ENCODE peak calls at places on chromosomes 16 and 17, in nine cellular contexts. One of them, this sample, is unnamed.

GRCh38 chr17:34006126-34006525 is 249.0 kb upstream of the CCL2 start:
- DNase-seq in fibroblast of the aortic adventitia: no peak
- DNase-seq in upper lobe of right lung: no peak
- DNase-seq in bronchial epithelial cell: no peak
- DNase-seq in left ventricle myocardium inferior: no peak
- DNase-seq in AG10803: no peak
- DNase-seq in cardiac fibroblast: no peak
- DNase-seq in B cell: no peak
- DNase-seq in endothelial cell of umbilical vein: no peak
- DNase-seq in this sample: no peak

GRCh38 chr17:53470626-53471025 is 352.1 kb upstream of the KIF2B start:
- DNase-seq in fibroblast of the aortic adventitia: no peak
- DNase-seq in upper lobe of right lung: no peak
- DNase-seq in bronchial epithelial cell: no peak
- DNase-seq in left ventricle myocardium inferior: no peak
- DNase-seq in AG10803: no peak
- DNase-seq in cardiac fibroblast: no peak
- DNase-seq in B cell: no peak
- DNase-seq in endothelial cell of umbilical vein: no peak
- DNase-seq in this sample: no peak

GRCh38 chr17:49968380-49969133 is 433 bp upstream of the DLX4 start:
- DNase-seq in fibroblast of the aortic adventitia: peak
- DNase-seq in upper lobe of right lung: peak
- DNase-seq in bronchial epithelial cell: peak
- DNase-seq in left ventricle myocardium inferior: peak
- DNase-seq in AG10803: peak
- DNase-seq in cardiac fibroblast: peak
- DNase-seq in B cell: peak
- DNase-seq in endothelial cell of umbilical vein: peak
- DNase-seq in this sample: peak

GRCh38 chr17:65022137-65022536 is 34.4 kb downstream of the GNA13 start:
- DNase-seq in fibroblast of the aortic adventitia: no peak
- DNase-seq in upper lobe of right lung: no peak
- DNase-seq in bronchial epithelial cell: no peak
- DNase-seq in left ventricle myocardium inferior: no peak
- DNase-seq in AG10803: no peak
- DNase-seq in cardiac fibroblast: no peak
- DNase-seq in B cell: no peak
- DNase-seq in endothelial cell of umbilical vein: no peak
- DNase-seq in this sample: no peak

GRCh38 chr16:15708096-15708495 is 58.1 kb downstream of the NDE1 start:
- DNase-seq in fibroblast of the aortic adventitia: no peak
- DNase-seq in upper lobe of right lung: no peak
- DNase-seq in bronchial epithelial cell: no peak
- DNase-seq in left ventricle myocardium inferior: no peak
- DNase-seq in AG10803: no peak
- DNase-seq in cardiac fibroblast: peak
- DNase-seq in B cell: no peak
- DNase-seq in endothelial cell of umbilical vein: peak
- DNase-seq in this sample: peak

GRCh38 chr16:84292032-84292431 is 2.6 kb upstream of the WFDC1 start:
- DNase-seq in fibroblast of the aortic adventitia: no peak
- DNase-seq in upper lobe of right lung: no peak
- DNase-seq in bronchial epithelial cell: no peak
- DNase-seq in left ventricle myocardium inferior: no peak
- DNase-seq in AG10803: no peak
- DNase-seq in cardiac fibroblast: no peak
- DNase-seq in B cell: no peak
- DNase-seq in endothelial cell of umbilical vein: no peak
- DNase-seq in this sample: peak

GRCh38 chr16:50354629-50355456 is 13.9 kb downstream of the BRD7 start:
- DNase-seq in fibroblast of the aortic adventitia: peak
- DNase-seq in upper lobe of right lung: no peak
- DNase-seq in bronchial epithelial cell: peak
- DNase-seq in left ventricle myocardium inferior: no peak
- DNase-seq in AG10803: no peak
- DNase-seq in cardiac fibroblast: peak
- DNase-seq in B cell: no peak
- DNase-seq in endothelial cell of umbilical vein: peak
- DNase-seq in this sample: peak

GRCh38 chr16:72129976-72130656 is 36.5 kb downstream of the DHX38 start:
- DNase-seq in fibroblast of the aortic adventitia: no peak
- DNase-seq in upper lobe of right lung: peak
- DNase-seq in bronchial epithelial cell: no peak
- DNase-seq in left ventricle myocardium inferior: no peak
- DNase-seq in AG10803: no peak
- DNase-seq in cardiac fibroblast: no peak
- DNase-seq in B cell: no peak
- DNase-seq in endothelial cell of umbilical vein: no peak
- DNase-seq in this sample: no peak

GRCh38 chr16:50272687-50273381 is 6.5 kb downstream of the ADCY7 start:
- DNase-seq in fibroblast of the aortic adventitia: no peak
- DNase-seq in upper lobe of right lung: no peak
- DNase-seq in bronchial epithelial cell: no peak
- DNase-seq in left ventricle myocardium inferior: no peak
- DNase-seq in AG10803: no peak
- DNase-seq in cardiac fibroblast: no peak
- DNase-seq in B cell: no peak
- DNase-seq in endothelial cell of umbilical vein: no peak
- DNase-seq in this sample: no peak

GRCh38 chr16:23182675-23183485 is at the start of gene SCNN1G:
- DNase-seq in fibroblast of the aortic adventitia: no peak
- DNase-seq in upper lobe of right lung: peak
- DNase-seq in bronchial epithelial cell: no peak
- DNase-seq in left ventricle myocardium inferior: peak
- DNase-seq in AG10803: no peak
- DNase-seq in cardiac fibroblast: no peak
- DNase-seq in B cell: no peak
- DNase-seq in endothelial cell of umbilical vein: no peak
- DNase-seq in this sample: no peak

GRCh38 chr16:55568151-55568693 is 1.7 kb downstream of the CAPNS2 start:
- DNase-seq in fibroblast of the aortic adventitia: no peak
- DNase-seq in upper lobe of right lung: no peak
- DNase-seq in bronchial epithelial cell: peak
- DNase-seq in left ventricle myocardium inferior: no peak
- DNase-seq in AG10803: no peak
- DNase-seq in cardiac fibroblast: no peak
- DNase-seq in B cell: no peak
- DNase-seq in endothelial cell of umbilical vein: no peak
- DNase-seq in this sample: no peak

GRCh38 chr16:57409065-57409464 is 4.5 kb downstream of the CCL17 start:
- DNase-seq in fibroblast of the aortic adventitia: no peak
- DNase-seq in upper lobe of right lung: no peak
- DNase-seq in bronchial epithelial cell: no peak
- DNase-seq in left ventricle myocardium inferior: no peak
- DNase-seq in AG10803: no peak
- DNase-seq in cardiac fibroblast: no peak
- DNase-seq in B cell: no peak
- DNase-seq in endothelial cell of umbilical vein: peak
- DNase-seq in this sample: no peak

GRCh38 chr17:68204736-68205135 is 43.1 kb upstream of the AMZ2 start:
- DNase-seq in fibroblast of the aortic adventitia: no peak
- DNase-seq in upper lobe of right lung: peak
- DNase-seq in bronchial epithelial cell: no peak
- DNase-seq in left ventricle myocardium inferior: peak
- DNase-seq in AG10803: no peak
- DNase-seq in cardiac fibroblast: no peak
- DNase-seq in B cell: no peak
- DNase-seq in endothelial cell of umbilical vein: no peak
- DNase-seq in this sample: no peak

GRCh38 chr16:81946206-81946605 is 65.1 kb downstream of the SDR42E1 start:
- DNase-seq in fibroblast of the aortic adventitia: peak
- DNase-seq in upper lobe of right lung: no peak
- DNase-seq in bronchial epithelial cell: no peak
- DNase-seq in left ventricle myocardium inferior: no peak
- DNase-seq in AG10803: peak
- DNase-seq in cardiac fibroblast: no peak
- DNase-seq in B cell: no peak
- DNase-seq in endothelial cell of umbilical vein: no peak
- DNase-seq in this sample: peak

GRCh38 chr17:77606865-77607210 is 351.7 kb upstream of the TNRC6C start:
- DNase-seq in fibroblast of the aortic adventitia: no peak
- DNase-seq in upper lobe of right lung: no peak
- DNase-seq in bronchial epithelial cell: no peak
- DNase-seq in left ventricle myocardium inferior: no peak
- DNase-seq in AG10803: no peak
- DNase-seq in cardiac fibroblast: no peak
- DNase-seq in B cell: no peak
- DNase-seq in endothelial cell of umbilical vein: no peak
- DNase-seq in this sample: no peak
- TF ChIP-seq CTCF in fibroblast of the aortic adventitia: no peak
- TF ChIP-seq CTCF in upper lobe of right lung: peak
- TF ChIP-seq CTCF in bronchial epithelial cell: no peak
- TF ChIP-seq CTCF in left ventricle myocardium inferior: peak
- TF ChIP-seq CTCF in AG10803: peak
- TF ChIP-seq CTCF in cardiac fibroblast: no peak
- TF ChIP-seq CTCF in B cell: no peak
- TF ChIP-seq CTCF in endothelial cell of umbilical vein: peak
- TF ChIP-seq CTCF in this sample: no peak

DNA sequence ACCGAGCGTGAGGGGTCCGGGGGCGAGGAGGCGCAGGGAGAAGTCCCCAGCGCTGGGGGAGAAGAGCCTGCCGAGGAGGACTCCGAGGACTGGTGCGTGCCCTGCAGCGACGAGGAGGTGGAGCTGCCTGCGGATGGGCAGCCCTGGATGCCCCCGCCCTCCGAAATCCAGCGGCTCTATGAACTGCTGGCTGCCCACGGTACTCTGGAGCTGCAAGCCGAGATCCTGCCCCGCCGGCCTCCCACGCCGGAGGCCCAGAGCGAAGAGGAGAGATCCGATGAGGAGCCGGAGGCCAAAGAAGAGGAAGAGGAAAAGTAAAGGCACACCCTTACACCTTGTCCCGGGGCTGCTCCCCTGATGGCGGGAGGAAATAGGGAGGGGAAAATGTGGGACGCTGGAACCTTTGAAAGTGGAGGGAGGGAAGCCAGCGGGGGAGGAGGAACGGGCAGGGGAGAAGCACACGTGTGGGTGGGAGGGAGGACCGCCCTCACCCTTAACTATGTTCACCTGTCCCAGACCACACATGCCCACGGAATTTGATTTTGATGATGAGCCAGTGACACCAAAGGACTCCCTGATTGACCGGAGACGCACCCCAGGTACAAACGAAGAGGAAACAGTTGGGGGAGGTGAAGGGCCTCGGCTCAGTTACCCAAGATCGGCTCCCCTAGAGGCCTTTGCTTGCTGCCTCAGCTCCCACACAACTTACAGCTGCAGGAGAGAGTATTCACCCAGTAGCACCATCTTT is 916 bp downstream of the PAGR1 start:
- DNase-seq in fibroblast of the aortic adventitia: peak
- DNase-seq in upper lobe of right lung: peak
- DNase-seq in bronchial epithelial cell: peak
- DNase-seq in left ventricle myocardium inferior: peak
- DNase-seq in AG10803: peak
- DNase-seq in cardiac fibroblast: peak
- DNase-seq in B cell: no peak
- DNase-seq in endothelial cell of umbilical vein: peak
- DNase-seq in this sample: peak
- TF ChIP-seq CTCF in fibroblast of the aortic adventitia: peak
- TF ChIP-seq CTCF in upper lobe of right lung: no peak
- TF ChIP-seq CTCF in bronchial epithelial cell: no peak
- TF ChIP-seq CTCF in left ventricle myocardium inferior: no peak
- TF ChIP-seq CTCF in AG10803: no peak
- TF ChIP-seq CTCF in cardiac fibroblast: peak
- TF ChIP-seq CTCF in B cell: no peak
- TF ChIP-seq CTCF in endothelial cell of umbilical vein: peak
- TF ChIP-seq CTCF in this sample: no peak

DNA sequence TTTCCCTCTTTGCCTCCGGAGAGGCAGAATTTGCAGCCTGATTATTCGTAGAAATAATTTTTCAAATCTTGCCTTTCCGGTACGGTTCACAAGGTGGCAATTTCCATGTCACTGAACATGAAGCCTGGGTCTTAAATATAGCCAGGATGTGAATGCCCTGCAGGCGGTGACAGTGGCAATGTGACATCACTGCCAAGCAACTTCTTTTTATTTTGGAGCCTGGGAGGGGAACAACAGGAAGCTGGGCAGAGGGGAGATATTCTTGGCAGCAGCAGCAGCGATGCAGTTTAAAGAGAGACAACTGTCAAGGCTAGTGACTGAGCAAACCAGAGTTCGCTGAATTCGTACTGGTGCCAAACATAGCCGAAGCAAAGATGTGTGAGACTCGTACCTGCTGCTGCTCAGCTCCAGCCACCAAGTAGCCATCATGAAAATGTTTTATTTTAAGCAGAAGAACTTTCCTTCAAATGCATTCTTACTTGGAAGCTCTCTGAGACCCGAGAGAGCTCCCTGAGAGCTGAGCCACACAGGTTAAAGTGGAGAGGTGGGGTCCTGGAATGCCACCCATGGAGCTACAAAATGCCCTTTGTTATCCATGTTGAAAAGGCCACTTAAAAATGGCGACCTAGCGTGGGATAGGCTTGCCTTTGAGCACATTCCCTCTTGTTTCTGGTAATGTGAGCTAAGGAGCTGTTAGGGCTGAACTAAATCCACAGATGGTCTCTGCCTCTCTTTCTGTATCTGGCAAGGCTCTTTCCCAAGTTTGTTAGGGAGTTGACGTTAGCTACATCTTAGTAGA is 171.3 kb downstream of the SNX29 start:
- DNase-seq in fibroblast of the aortic adventitia: no peak
- DNase-seq in upper lobe of right lung: no peak
- DNase-seq in bronchial epithelial cell: no peak
- DNase-seq in left ventricle myocardium inferior: peak
- DNase-seq in AG10803: no peak
- DNase-seq in cardiac fibroblast: no peak
- DNase-seq in B cell: peak
- DNase-seq in endothelial cell of umbilical vein: no peak
- DNase-seq in this sample: no peak
- TF ChIP-seq CTCF in fibroblast of the aortic adventitia: no peak
- TF ChIP-seq CTCF in upper lobe of right lung: no peak
- TF ChIP-seq CTCF in bronchial epithelial cell: no peak
- TF ChIP-seq CTCF in left ventricle myocardium inferior: peak
- TF ChIP-seq CTCF in AG10803: no peak
- TF ChIP-seq CTCF in cardiac fibroblast: no peak
- TF ChIP-seq CTCF in B cell: no peak
- TF ChIP-seq CTCF in endothelial cell of umbilical vein: no peak
- TF ChIP-seq CTCF in this sample: no peak

DNA sequence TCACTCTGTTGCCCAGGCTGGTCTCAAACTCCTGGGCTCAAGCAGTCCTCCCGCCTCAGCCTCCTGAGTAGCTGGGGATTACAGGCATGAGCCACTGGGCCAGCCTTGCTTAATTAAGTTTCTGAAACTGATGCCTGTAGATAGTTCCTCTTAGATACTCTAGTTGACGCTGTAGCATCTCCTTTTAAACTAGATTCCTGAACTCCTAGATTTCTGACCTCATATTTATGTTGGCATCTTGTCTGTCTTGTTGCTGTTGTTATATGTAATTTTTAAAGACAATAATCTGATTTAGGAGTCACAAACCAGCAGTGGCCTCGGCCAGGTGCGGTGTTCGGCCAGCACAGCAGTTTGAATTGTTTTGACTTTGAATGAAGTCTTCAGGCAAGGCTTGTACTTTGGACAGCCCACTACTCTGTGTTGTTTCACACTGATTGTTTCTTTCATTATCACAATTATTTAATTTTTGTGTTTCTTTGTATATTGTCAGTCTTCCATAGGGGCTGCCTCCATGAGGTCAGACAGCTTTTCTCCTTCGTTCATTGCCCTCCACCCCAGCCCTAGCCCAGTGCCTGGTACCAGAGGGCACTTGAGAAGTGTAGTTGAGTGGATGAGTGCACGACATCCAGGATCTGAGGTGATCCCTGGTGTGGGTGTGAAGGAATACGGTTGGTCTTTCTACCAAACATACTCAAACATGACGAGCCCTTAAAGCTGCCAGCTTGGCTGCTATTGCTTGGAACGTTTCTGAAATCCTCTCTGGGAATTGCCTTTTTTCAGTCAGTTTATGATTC is 37.7 kb downstream of the DHRS7B start:
- DNase-seq in fibroblast of the aortic adventitia: peak
- DNase-seq in upper lobe of right lung: no peak
- DNase-seq in bronchial epithelial cell: no peak
- DNase-seq in left ventricle myocardium inferior: no peak
- DNase-seq in AG10803: peak
- DNase-seq in cardiac fibroblast: no peak
- DNase-seq in B cell: no peak
- DNase-seq in endothelial cell of umbilical vein: no peak
- DNase-seq in this sample: no peak
- TF ChIP-seq CTCF in fibroblast of the aortic adventitia: peak
- TF ChIP-seq CTCF in upper lobe of right lung: peak
- TF ChIP-seq CTCF in bronchial epithelial cell: no peak
- TF ChIP-seq CTCF in left ventricle myocardium inferior: no peak
- TF ChIP-seq CTCF in AG10803: no peak
- TF ChIP-seq CTCF in cardiac fibroblast: no peak
- TF ChIP-seq CTCF in B cell: no peak
- TF ChIP-seq CTCF in endothelial cell of umbilical vein: no peak
- TF ChIP-seq CTCF in this sample: no peak

This sample was measured in fibroblast of mammary gland.